ENCODE peak calls at places on chromosomes 6 and 20, in five cellular contexts. F is breast epithelium, O is RWPE2, V is fibroblast of mammary gland, Q is foreskin fibroblast. L is an unnamed sample.

GRCh38 chr20:36571564-36572504 is 1.6 kb upstream of the TGIF2 start:
- DNase-seq in Q (no peak), F (no peak), O (no peak), V (no peak), L (no peak)

GRCh38 chr6:110537208-110538123 is 61.1 kb upstream of the SLC22A16 start:
- DNase-seq in F (no peak), Q (peak), V (peak), O (no peak), L (no peak)

GRCh38 chr6:65979120-65979519 is 272.1 kb upstream of the EYS start:
- DNase-seq in O (no peak), F (no peak), V (peak), Q (peak), L (no peak)

GRCh38 chr20:4605166-4605565 is 116.5 kb upstream of the PRND start:
- DNase-seq in F (no peak), O (no peak), Q (no peak), V (no peak), L (no peak)

GRCh38 chr6:40383348-40384115 is 203.6 kb downstream of the LRFN2 start:
- DNase-seq in V (no peak), F (no peak), O (no peak), Q (no peak), L (no peak)

GRCh38 chr20:48019940-48020339 is 234.7 kb upstream of the SULF2 start:
- DNase-seq in V (no peak), O (no peak), Q (no peak), F (no peak), L (no peak)

GRCh38 chr6:137309078-137309762 is 90.0 kb upstream of the IFNGR1 start:
- DNase-seq in Q (peak), V (peak), O (peak), F (peak), L (no peak)

GRCh38 chr20:49644980-49645565 is 68.6 kb downstream of the B4GALT5 start:
- DNase-seq in F (no peak), V (no peak), Q (no peak), O (no peak), L (no peak)

GRCh38 chr20:25049261-25050060 is 8.5 kb downstream of the ACSS1 start:
- DNase-seq in F (no peak), Q (no peak), V (no peak), O (peak), L (no peak)

GRCh38 chr6:158958504-158959386 is 41.3 kb downstream of the RSPH3 start:
- DNase-seq in O (no peak), F (no peak), V (no peak), Q (no peak), L (no peak)

GRCh38 chr20:2088904-2089303 is 12.7 kb upstream of the STK35 start:
- DNase-seq in V (no peak), F (no peak), O (no peak), Q (no peak), L (no peak)

GRCh38 chr20:2093883-2094282 is 7.7 kb upstream of the STK35 start:
- DNase-seq in F (no peak), O (no peak), V (no peak), Q (no peak), L (no peak)

GRCh38 chr20:2089447-2089846 is 12.2 kb upstream of the STK35 start:
- DNase-seq in Q (no peak), F (no peak), O (no peak), V (no peak), L (no peak)

GRCh38 chr20:2093200-2093781 is 8.3 kb upstream of the STK35 start:
- DNase-seq in F (no peak), Q (no peak), V (peak), O (no peak), L (no peak)
- TF ChIP-seq CTCF in F (no peak), Q (peak), V (peak), O (peak), L (peak)

DNA sequence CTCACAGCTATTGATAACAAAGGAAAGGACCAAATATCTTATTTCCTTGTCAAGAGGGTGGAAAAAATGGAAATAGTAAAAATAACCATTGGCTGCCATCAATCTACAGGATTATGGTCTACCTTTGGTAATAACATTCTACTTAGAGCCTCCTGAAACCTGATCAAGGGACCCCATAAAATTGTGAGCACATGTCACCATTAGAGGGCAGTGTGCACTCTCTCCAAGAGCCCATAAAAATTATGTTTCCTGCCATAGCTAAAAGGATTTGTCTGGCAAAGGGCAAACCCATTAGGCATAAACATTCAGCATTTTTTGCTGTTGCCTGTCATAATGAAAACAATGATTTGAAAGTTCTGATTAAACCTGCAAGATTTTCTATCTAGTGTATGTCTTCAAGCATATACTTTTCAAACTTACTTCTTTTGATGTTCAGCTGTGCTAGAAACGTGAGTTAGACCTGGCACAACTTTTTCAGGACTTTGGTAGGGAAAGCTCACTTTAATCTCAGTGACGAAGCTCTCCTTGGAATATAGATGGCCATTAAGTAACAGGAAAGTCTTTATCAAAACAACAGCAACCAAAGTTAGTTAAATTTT is 120.7 kb upstream of the ZFP64 start:
- DNase-seq in O (no peak), Q (peak), V (peak), F (no peak), L (no peak)
- TF ChIP-seq CTCF in O (peak), Q (peak), V (peak), F (no peak), L (peak)

GRCh38 chr6:76703786-76704185 is 631.3 kb upstream of the IMPG1 start:
- DNase-seq in O (no peak), Q (no peak), V (no peak), F (no peak), L (no peak)

GRCh38 chr6:76697585-76697984 is 625.1 kb upstream of the IMPG1 start:
- DNase-seq in Q (no peak), V (peak), F (no peak), O (no peak), L (no peak)

GRCh38 chr6:76702187-76702586 is 629.7 kb upstream of the IMPG1 start:
- DNase-seq in Q (no peak), F (no peak), V (peak), O (no peak), L (no peak)

GRCh38 chr6:76703285-76703684 is 630.8 kb upstream of the IMPG1 start:
- DNase-seq in V (no peak), F (no peak), Q (no peak), O (no peak), L (no peak)

DNA sequence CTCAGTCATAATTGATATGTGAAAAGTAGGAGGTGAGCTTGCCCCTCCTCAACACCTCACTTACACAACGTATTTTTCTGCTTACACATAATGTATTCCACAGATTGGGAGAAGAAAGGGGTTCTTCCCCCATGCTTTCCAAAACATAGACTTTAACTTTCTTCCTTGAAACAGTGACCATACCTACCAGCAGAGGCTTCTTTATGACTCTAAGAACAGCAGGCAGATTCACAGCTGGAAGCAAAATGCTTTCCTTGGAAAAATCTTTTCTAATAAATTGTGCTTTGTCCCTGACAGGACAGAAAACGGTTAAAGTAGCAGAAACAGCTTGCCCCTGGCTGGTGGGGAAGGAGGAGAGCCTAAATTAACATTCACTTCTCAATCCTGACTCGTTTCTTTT is 629.1 kb upstream of the IMPG1 start:
- DNase-seq in F (no peak), O (no peak), Q (no peak), V (no peak), L (no peak)
- TF ChIP-seq CTCF in F (no peak), O (no peak), Q (no peak), V (no peak), L (no peak)

GRCh38 chr20:41895216-41895615 is 277.0 kb upstream of the CHD6 start:
- DNase-seq in V (no peak), O (no peak), Q (no peak), F (no peak), L (no peak)

GRCh38 chr20:41895633-41896032 is 277.5 kb upstream of the CHD6 start:
- DNase-seq in V (no peak), O (no peak), Q (no peak), F (no peak), L (no peak)

GRCh38 chr20:41897708-41898107 is 279.5 kb upstream of the CHD6 start:
- DNase-seq in F (no peak), O (no peak), V (no peak), Q (no peak), L (no peak)

GRCh38 chr20:41892031-41892430 is 273.9 kb upstream of the CHD6 start:
- DNase-seq in V (no peak), O (no peak), F (no peak), Q (no peak), L (no peak)

DNA sequence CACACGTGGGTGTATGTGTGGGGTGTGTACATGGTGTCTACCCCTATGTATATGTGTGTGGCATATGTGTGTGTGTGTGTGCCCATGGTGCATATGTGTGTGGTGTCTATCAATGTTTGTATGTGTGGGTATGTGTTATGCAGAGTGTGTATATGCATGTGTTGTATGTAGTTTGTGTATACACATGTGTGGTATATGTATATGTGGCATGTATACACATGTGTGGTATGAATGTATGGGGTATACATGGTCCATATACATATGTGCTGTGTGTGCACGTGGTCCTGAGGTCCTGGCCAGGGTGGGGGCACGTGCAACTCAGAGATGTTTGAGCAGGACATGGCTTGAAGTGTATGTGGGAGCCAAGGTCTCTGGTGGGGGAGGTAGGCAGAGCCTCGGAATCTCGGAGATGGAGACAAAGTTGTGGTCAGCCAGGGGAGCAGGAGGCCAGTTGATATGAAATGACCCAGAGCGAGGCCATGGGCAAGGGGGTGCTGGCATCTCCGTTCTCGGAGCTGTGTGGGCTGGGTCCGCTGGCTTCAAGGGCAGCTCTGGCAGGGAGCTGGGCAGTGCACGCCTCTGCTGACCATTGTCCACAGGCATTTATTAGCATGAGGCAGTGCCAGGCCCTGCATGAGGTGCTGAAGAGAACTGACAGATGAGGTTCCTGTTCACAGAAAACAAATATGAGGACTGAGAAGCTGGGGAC is 276.2 kb upstream of the CHD6 start:
- DNase-seq in Q (no peak), O (no peak), V (no peak), F (no peak), L (no peak)
- TF ChIP-seq CTCF in Q (no peak), O (no peak), V (no peak), F (no peak), L (no peak)

DNA sequence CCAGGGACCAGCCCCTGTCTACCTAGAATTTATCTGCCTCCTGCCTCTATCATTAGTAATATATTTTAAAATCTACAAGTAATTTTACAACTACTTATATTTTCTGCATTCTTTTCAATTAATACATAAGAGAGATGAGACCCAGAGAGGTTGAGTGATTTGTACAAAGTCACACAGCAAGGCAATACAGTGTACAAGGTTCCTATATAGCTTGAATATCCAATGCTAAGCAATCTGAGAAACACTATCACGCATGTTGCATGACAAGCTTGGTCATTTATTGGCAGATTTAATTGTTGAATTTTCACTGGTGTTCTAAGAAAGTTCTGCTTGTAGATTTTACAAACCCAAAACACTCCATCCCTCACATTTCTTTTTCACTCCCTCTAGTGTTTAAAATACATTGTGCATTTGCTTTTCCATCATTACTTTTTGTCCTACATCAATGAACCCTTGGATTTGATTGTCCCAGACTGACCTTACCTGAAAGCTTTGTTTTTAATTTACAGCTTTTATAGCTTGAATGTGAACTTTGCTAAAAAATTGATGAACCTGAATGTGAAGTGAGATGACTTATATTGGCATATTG is 520.9 kb upstream of the CITED2 start:
- DNase-seq in O (no peak), Q (no peak), F (no peak), V (no peak), L (no peak)
- TF ChIP-seq CTCF in O (peak), Q (no peak), F (no peak), V (peak), L (peak)

DNA sequence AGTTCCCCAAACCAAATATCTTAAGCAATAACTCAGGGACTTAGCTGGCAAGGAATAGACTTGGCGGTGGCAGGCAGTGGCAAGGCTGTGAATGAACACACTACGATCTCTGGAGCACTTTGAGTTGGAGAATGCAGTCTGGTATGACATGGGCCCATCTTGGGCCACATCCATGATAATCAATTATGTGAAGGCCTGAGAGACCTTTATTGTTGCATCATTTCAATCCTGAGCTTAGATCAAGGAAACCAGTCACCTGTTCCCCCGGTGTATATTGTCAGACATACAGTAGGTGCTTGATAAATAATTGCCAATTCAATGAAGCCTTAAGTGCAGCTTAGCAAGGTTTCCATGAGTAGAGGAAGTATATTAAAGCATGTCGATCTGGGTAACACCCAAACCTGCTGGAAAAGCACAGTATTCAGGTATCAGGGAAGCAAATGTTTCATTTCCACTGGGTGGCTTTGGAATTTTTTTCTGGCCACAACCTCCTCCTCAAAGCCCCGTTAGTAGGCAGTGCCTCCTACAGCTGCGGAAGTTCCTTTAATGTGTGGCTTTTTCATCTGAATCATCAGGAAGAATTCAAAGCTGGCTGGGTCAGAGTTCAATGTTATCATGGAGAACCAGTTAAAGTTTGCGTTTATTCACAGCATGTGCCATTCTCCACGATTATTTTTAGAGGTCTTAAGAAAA is 10.2 kb downstream of the CASS4 start:
- DNase-seq in O (no peak), V (peak), Q (peak), F (no peak), L (no peak)
- TF ChIP-seq CTCF in O (peak), V (no peak), Q (no peak), F (no peak), L (peak)

GRCh38 chr20:15639839-15640238 is 933.4 kb downstream of the KIF16B start:
- DNase-seq in V (no peak), F (no peak), O (no peak), Q (no peak), L (no peak)

GRCh38 chr20:15642099-15642498 is 931.1 kb downstream of the KIF16B start:
- DNase-seq in Q (no peak), V (no peak), O (no peak), F (no peak), L (no peak)

GRCh38 chr20:15638781-15639180 is 934.5 kb downstream of the KIF16B start:
- DNase-seq in Q (no peak), V (no peak), O (no peak), F (no peak), L (no peak)

GRCh38 chr20:15642676-15643075 is 930.6 kb downstream of the KIF16B start:
- DNase-seq in O (no peak), V (peak), Q (peak), F (no peak), L (no peak)

GRCh38 chr20:15637971-15638754 is 935.1 kb downstream of the KIF16B start:
- DNase-seq in F (no peak), Q (no peak), O (no peak), V (no peak), L (no peak)
- TF ChIP-seq CTCF in F (no peak), Q (no peak), O (no peak), V (no peak), L (no peak)

GRCh38 chr6:33174784-33175183 is 17.5 kb downstream of the COL11A2 start:
- DNase-seq in V (no peak), F (no peak), Q (no peak), O (peak), L (peak)

GRCh38 chr6:33177552-33178446 is 14.5 kb downstream of the COL11A2 start:
- DNase-seq in V (no peak), O (peak), Q (no peak), F (no peak), L (no peak)

GRCh38 chr6:33173228-33174180 is 18.8 kb downstream of the COL11A2 start:
- DNase-seq in F (no peak), Q (no peak), V (no peak), O (peak), L (peak)

GRCh38 chr6:33176906-33177305 is 15.4 kb downstream of the COL11A2 start:
- DNase-seq in Q (no peak), O (peak), F (no peak), V (no peak), L (peak)

GRCh38 chr6:33175436-33176069 is 16.7 kb downstream of the COL11A2 start:
- DNase-seq in V (no peak), O (peak), F (no peak), Q (no peak), L (peak)
- TF ChIP-seq CTCF in V (no peak), O (no peak), F (no peak), Q (no peak), L (peak)

DNA sequence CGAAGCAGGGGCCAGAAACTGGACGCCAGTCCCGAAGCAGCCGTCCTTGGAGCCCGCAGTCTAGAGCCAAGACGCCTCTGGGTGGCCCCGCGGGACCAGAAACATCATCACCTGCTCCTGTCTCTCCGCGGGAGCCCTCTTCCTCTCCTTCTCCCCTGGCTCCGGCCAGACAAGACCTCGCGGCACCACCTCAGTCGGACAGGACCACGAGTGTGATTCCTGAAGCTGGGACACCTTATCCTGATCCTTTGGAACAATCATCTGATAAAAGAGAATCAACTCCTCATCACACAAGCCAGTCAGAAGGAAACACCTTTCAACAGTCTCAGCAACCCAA is 446 bp downstream of the RSPH4A start:
- DNase-seq in O (peak), V (no peak), F (no peak), Q (no peak), L (peak)
- TF ChIP-seq CTCF in O (no peak), V (no peak), F (no peak), Q (no peak), L (no peak)

L was measured in chondrocyte.